ENCODE peak calls at places on chromosomes 4 and X, in four cellular contexts. One of them, this sample, is unnamed.

GRCh38 chrX:24306430-24306829 is 7.4 kb downstream of the SUPT20HL2 start:
- DNase-seq in neural progenitor cell: peak
- DNase-seq in fibroblast of lung: no peak
- DNase-seq in Karpas-422: peak
- DNase-seq in this sample: no peak

GRCh38 chr4:10123227-10124101 is 6.9 kb upstream of the WDR1 start:
- DNase-seq in fibroblast of lung: peak
- DNase-seq in Karpas-422: no peak
- DNase-seq in neural progenitor cell: peak
- DNase-seq in this sample: no peak

GRCh38 chr4:128854433-128854832 is 44.9 kb downstream of the JADE1 start:
- DNase-seq in neural progenitor cell: no peak
- DNase-seq in Karpas-422: no peak
- DNase-seq in fibroblast of lung: peak
- DNase-seq in this sample: no peak

GRCh38 chrX:2220829-2221567 is 279.8 kb downstream of the DHRSX start:
- DNase-seq in neural progenitor cell: no peak
- DNase-seq in Karpas-422: no peak
- DNase-seq in fibroblast of lung: no peak
- DNase-seq in this sample: no peak

GRCh38 chrX:68699960-68700746 is 52.7 kb downstream of the STARD8 start:
- DNase-seq in Karpas-422: no peak
- DNase-seq in fibroblast of lung: peak
- DNase-seq in neural progenitor cell: no peak
- DNase-seq in this sample: no peak

GRCh38 chrX:94676285-94676684 is 1002.3 kb downstream of the FAM133A start:
- DNase-seq in neural progenitor cell: no peak
- DNase-seq in Karpas-422: no peak
- DNase-seq in fibroblast of lung: no peak
- DNase-seq in this sample: no peak

GRCh38 chrX:47570794-47571193 is 9.8 kb downstream of the ARAF start:
- DNase-seq in fibroblast of lung: no peak
- DNase-seq in Karpas-422: no peak
- DNase-seq in neural progenitor cell: no peak
- DNase-seq in this sample: no peak

GRCh38 chr4:102684605-102685052 is 76.1 kb downstream of the MANBA start:
- DNase-seq in Karpas-422: no peak
- DNase-seq in neural progenitor cell: no peak
- DNase-seq in fibroblast of lung: peak
- DNase-seq in this sample: no peak

GRCh38 chr4:1402516-1403101 is 3.6 kb downstream of the NKX1-1 start:
- DNase-seq in fibroblast of lung: no peak
- DNase-seq in Karpas-422: no peak
- DNase-seq in neural progenitor cell: no peak
- DNase-seq in this sample: no peak

GRCh38 chr4:7679431-7679830 is 244.7 kb upstream of the PSAPL1 start:
- DNase-seq in fibroblast of lung: no peak
- DNase-seq in neural progenitor cell: no peak
- DNase-seq in Karpas-422: no peak
- DNase-seq in this sample: no peak

GRCh38 chr4:40214038-40214437 is 17.2 kb downstream of the RHOH start:
- DNase-seq in fibroblast of lung: no peak
- DNase-seq in neural progenitor cell: no peak
- DNase-seq in Karpas-422: no peak
- DNase-seq in this sample: no peak

GRCh38 chr4:72112514-72113156 is 80.8 kb downstream of the NPFFR2 start:
- DNase-seq in Karpas-422: no peak
- DNase-seq in neural progenitor cell: no peak
- DNase-seq in fibroblast of lung: peak
- DNase-seq in this sample: no peak

GRCh38 chr4:3361406-3361805 is 68.6 kb downstream of the RGS12 start:
- DNase-seq in neural progenitor cell: no peak
- DNase-seq in fibroblast of lung: no peak
- DNase-seq in Karpas-422: no peak
- DNase-seq in this sample: no peak

GRCh38 chrX:19627533-19627932 is 112.2 kb upstream of the MAP3K15 start:
- DNase-seq in fibroblast of lung: peak
- DNase-seq in Karpas-422: no peak
- DNase-seq in neural progenitor cell: no peak
- DNase-seq in this sample: no peak

GRCh38 chr4:19739101-19739651 is 512.5 kb upstream of the SLIT2 start:
- DNase-seq in Karpas-422: no peak
- DNase-seq in fibroblast of lung: peak
- DNase-seq in neural progenitor cell: no peak
- DNase-seq in this sample: no peak

GRCh38 chr4:156958276-156959074 is 13.1 kb downstream of the PDGFC start:
- DNase-seq in Karpas-422: no peak
- DNase-seq in neural progenitor cell: no peak
- DNase-seq in fibroblast of lung: no peak
- DNase-seq in this sample: no peak

GRCh38 chr4:81215219-81215892 is at the start of gene PRKG2:
- DNase-seq in neural progenitor cell: peak
- DNase-seq in fibroblast of lung: peak
- DNase-seq in Karpas-422: no peak
- DNase-seq in this sample: peak

GRCh38 chr4:151484396-151485102 is 75.6 kb downstream of the FHIP1A start:
- DNase-seq in neural progenitor cell: peak
- DNase-seq in Karpas-422: no peak
- DNase-seq in fibroblast of lung: peak
- DNase-seq in this sample: peak

GRCh38 chr4:157978680-157979361 is 194.0 kb downstream of the GASK1B start:
- DNase-seq in fibroblast of lung: peak
- DNase-seq in Karpas-422: peak
- DNase-seq in neural progenitor cell: peak
- DNase-seq in this sample: peak

GRCh38 chr4:139229534-139230039 is 50.4 kb downstream of the MGARP start:
- DNase-seq in neural progenitor cell: peak
- DNase-seq in Karpas-422: peak
- DNase-seq in fibroblast of lung: peak
- DNase-seq in this sample: no peak
- H2AFZ ChIP-seq in neural progenitor cell: no peak
- H2AFZ ChIP-seq in Karpas-422: no peak
- H2AFZ ChIP-seq in fibroblast of lung: no peak
- H2AFZ ChIP-seq in this sample: peak

GRCh38 chr4:123581802-123582201 is 185.2 kb downstream of the SPRY1 start:
- DNase-seq in neural progenitor cell: no peak
- DNase-seq in fibroblast of lung: no peak
- DNase-seq in Karpas-422: no peak
- DNase-seq in this sample: no peak
- H2AFZ ChIP-seq in neural progenitor cell: no peak
- H2AFZ ChIP-seq in fibroblast of lung: no peak
- H2AFZ ChIP-seq in Karpas-422: no peak
- H2AFZ ChIP-seq in this sample: no peak

DNA sequence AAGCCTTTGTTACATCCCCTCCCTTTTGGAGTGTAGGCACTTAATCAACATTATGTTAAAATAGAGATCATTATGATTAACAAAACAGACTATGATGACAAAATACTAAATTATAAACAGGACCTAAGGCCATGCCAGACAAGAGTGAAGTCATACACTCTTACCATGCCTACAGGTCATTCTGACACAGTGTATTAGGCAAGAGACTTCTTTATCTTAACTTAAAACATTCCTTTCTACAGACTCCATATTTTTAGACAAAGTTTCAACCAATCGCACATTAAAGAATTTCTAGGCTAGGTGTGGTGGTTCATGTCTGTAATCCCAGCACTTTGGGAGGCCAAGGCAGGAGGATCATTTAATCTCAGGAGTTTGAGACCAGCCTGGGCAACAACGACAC is 128.6 kb upstream of the SLC34A2 start:
- DNase-seq in fibroblast of lung: no peak
- DNase-seq in Karpas-422: no peak
- DNase-seq in neural progenitor cell: no peak
- DNase-seq in this sample: no peak
- H2AFZ ChIP-seq in fibroblast of lung: no peak
- H2AFZ ChIP-seq in Karpas-422: no peak
- H2AFZ ChIP-seq in neural progenitor cell: no peak
- H2AFZ ChIP-seq in this sample: no peak

GRCh38 chr4:80206111-80206510 is 8.8 kb downstream of the PRDM8 start:
- DNase-seq in Karpas-422: no peak
- DNase-seq in fibroblast of lung: no peak
- DNase-seq in neural progenitor cell: no peak
- DNase-seq in this sample: no peak

GRCh38 chr4:80206541-80207171 is 9.4 kb downstream of the PRDM8 start:
- DNase-seq in fibroblast of lung: no peak
- DNase-seq in Karpas-422: no peak
- DNase-seq in neural progenitor cell: no peak
- DNase-seq in this sample: no peak

GRCh38 chr4:80207664-80208063 is 10.4 kb downstream of the PRDM8 start:
- DNase-seq in Karpas-422: no peak
- DNase-seq in neural progenitor cell: no peak
- DNase-seq in fibroblast of lung: no peak
- DNase-seq in this sample: no peak

GRCh38 chr4:80208606-80209005 is 11.3 kb downstream of the PRDM8 start:
- DNase-seq in fibroblast of lung: no peak
- DNase-seq in Karpas-422: no peak
- DNase-seq in neural progenitor cell: no peak
- DNase-seq in this sample: no peak

DNA sequence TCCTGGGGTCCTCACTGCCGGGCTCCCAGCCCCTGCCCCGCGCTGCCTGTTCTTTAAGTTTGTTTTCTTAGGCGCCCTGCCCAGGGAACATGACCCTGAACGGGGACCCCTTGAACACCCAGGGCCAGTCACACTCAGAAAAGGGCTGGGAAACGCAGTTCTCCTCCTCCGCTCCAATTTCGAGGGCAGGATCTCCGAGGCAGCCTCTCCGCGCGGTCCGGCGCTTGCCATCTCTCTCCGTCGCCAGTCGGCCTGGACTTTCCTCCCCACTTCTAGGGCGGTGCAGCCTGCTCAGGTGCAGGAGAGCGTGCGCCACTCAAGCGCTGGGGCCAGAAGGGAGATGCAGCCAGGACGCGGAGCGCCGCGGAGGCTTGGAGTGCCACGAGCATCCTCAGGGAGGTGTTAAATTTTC is 9.9 kb downstream of the PRDM8 start:
- DNase-seq in neural progenitor cell: peak
- DNase-seq in Karpas-422: no peak
- DNase-seq in fibroblast of lung: no peak
- DNase-seq in this sample: no peak
- H2AFZ ChIP-seq in neural progenitor cell: no peak
- H2AFZ ChIP-seq in Karpas-422: no peak
- H2AFZ ChIP-seq in fibroblast of lung: peak
- H2AFZ ChIP-seq in this sample: peak

GRCh38 chr4:125123710-125124109 is 191.0 kb upstream of the FAT4 start:
- DNase-seq in fibroblast of lung: peak
- DNase-seq in neural progenitor cell: no peak
- DNase-seq in Karpas-422: no peak
- DNase-seq in this sample: no peak

GRCh38 chr4:125125256-125125655 is 189.5 kb upstream of the FAT4 start:
- DNase-seq in neural progenitor cell: peak
- DNase-seq in fibroblast of lung: peak
- DNase-seq in Karpas-422: no peak
- DNase-seq in this sample: peak
- H2AFZ ChIP-seq in neural progenitor cell: peak
- H2AFZ ChIP-seq in fibroblast of lung: peak
- H2AFZ ChIP-seq in Karpas-422: no peak
- H2AFZ ChIP-seq in this sample: peak

GRCh38 chr4:141896687-141897086 is 260.3 kb downstream of the IL15 start:
- DNase-seq in Karpas-422: no peak
- DNase-seq in neural progenitor cell: no peak
- DNase-seq in fibroblast of lung: no peak
- DNase-seq in this sample: no peak

GRCh38 chr4:141898336-141898735 is 262.0 kb downstream of the IL15 start:
- DNase-seq in neural progenitor cell: no peak
- DNase-seq in Karpas-422: no peak
- DNase-seq in fibroblast of lung: no peak
- DNase-seq in this sample: no peak

GRCh38 chr4:141899103-141899502 is 262.7 kb downstream of the IL15 start:
- DNase-seq in fibroblast of lung: no peak
- DNase-seq in Karpas-422: no peak
- DNase-seq in neural progenitor cell: no peak
- DNase-seq in this sample: no peak

GRCh38 chr4:141900841-141901240 is 264.5 kb downstream of the IL15 start:
- DNase-seq in neural progenitor cell: no peak
- DNase-seq in Karpas-422: no peak
- DNase-seq in fibroblast of lung: no peak
- DNase-seq in this sample: no peak

GRCh38 chr4:141899541-141899940 is 263.2 kb downstream of the IL15 start:
- DNase-seq in neural progenitor cell: no peak
- DNase-seq in fibroblast of lung: no peak
- DNase-seq in Karpas-422: no peak
- DNase-seq in this sample: no peak
- H2AFZ ChIP-seq in neural progenitor cell: no peak
- H2AFZ ChIP-seq in fibroblast of lung: no peak
- H2AFZ ChIP-seq in Karpas-422: no peak
- H2AFZ ChIP-seq in this sample: no peak

DNA sequence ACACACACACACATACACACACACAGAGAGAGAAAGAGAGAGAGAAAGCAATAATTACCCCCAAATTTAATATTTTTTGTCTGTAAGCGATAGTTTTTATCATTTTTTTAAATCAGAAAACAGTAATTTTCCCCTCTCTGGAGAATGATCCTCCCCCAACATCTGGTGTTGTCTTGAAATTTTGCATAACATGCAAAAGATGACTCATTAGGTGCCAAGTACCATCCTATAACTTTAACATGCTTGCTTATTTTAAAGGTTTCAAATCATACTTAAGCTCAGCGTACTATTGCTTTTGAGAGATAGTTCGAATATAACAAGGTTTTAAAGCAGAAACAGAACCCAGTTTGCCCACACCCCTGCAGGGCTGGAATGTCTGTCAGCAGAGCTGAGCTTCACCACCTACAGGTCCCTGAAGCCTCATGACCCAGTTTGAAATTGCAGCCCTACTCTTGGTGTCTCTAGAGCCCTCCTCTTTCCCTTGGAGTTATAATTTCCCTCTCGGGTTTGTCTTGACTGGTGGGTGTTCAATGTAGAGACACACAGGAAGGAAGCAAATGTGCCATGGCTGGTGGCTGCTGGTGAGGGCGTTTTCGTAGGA is 175.0 kb upstream of the HS3ST1 start:
- DNase-seq in Karpas-422: no peak
- DNase-seq in fibroblast of lung: no peak
- DNase-seq in neural progenitor cell: no peak
- DNase-seq in this sample: no peak
- H2AFZ ChIP-seq in Karpas-422: no peak
- H2AFZ ChIP-seq in fibroblast of lung: no peak
- H2AFZ ChIP-seq in neural progenitor cell: peak
- H2AFZ ChIP-seq in this sample: peak

GRCh38 chr4:42425146-42426065 is 28.1 kb downstream of the SHISA3 start:
- DNase-seq in fibroblast of lung: no peak
- DNase-seq in neural progenitor cell: peak
- DNase-seq in Karpas-422: no peak
- DNase-seq in this sample: no peak
- H2AFZ ChIP-seq in fibroblast of lung: no peak
- H2AFZ ChIP-seq in neural progenitor cell: peak
- H2AFZ ChIP-seq in Karpas-422: no peak
- H2AFZ ChIP-seq in this sample: peak